ENCODE peak calls at places on chromosomes 11 and 22, in nine cellular contexts. Z is prostate gland, N is spleen, A is transverse colon, T is sigmoid colon, L is breast epithelium, I is upper lobe of left lung, G is K562, C is HCT116. K is an unnamed sample.

GRCh38 chr11:113296447-113297205 is 17.8 kb upstream of the TTC12 start:
- DNase-seq in Z (no peak), N (no peak), A (no peak), T (no peak), L (no peak), I (no peak), G (no peak), C (no peak), K (no peak)

GRCh38 chr11:6531267-6531752 is 34.2 kb downstream of the DNHD1 start:
- DNase-seq in Z (no peak), N (no peak), A (no peak), T (no peak), L (no peak), I (no peak), G (peak; percentile 65), C (peak; percentile 45), K (no peak)

GRCh38 chr11:47944555-47945128 is 35.7 kb upstream of the PTPRJ start:
- DNase-seq in Z (no peak), N (no peak), A (no peak), T (no peak), L (no peak), I (no peak), G (no peak), C (no peak), K (no peak)

GRCh38 chr22:37681556-37682049 is 4.5 kb upstream of the NOL12 start:
- DNase-seq in Z (peak; percentile 54), N (peak; percentile 87), A (peak; percentile 87), T (peak; percentile 90), L (peak; percentile 78), I (no peak), G (peak; percentile 70), C (peak; percentile 62), K (peak; percentile 83)

GRCh38 chr11:62446091-62446490 is 27.3 kb downstream of the SCGB1A1 start:
- DNase-seq in Z (peak; percentile 20), N (no peak), A (peak; percentile 52), T (peak; percentile 72), L (no peak), I (no peak), G (no peak), C (no peak), K (no peak)

GRCh38 chr11:4891996-4892640 is 10.4 kb downstream of the OR51T1 start:
- DNase-seq in Z (no peak), N (no peak), A (no peak), T (no peak), L (no peak), I (no peak), G (peak; percentile 22), C (no peak), K (no peak)

GRCh38 chr11:19577849-19578619 is 134.6 kb upstream of the NAV2 start:
- DNase-seq in Z (peak; percentile 58), N (no peak), A (peak; percentile 42), T (peak; percentile 96), L (no peak), I (no peak), G (no peak), C (no peak), K (no peak)

GRCh38 chr11:113105584-113105983 is 144.4 kb downstream of the NCAM1 start:
- DNase-seq in Z (no peak), N (no peak), A (no peak), T (no peak), L (no peak), I (no peak), G (no peak), C (no peak), K (no peak)

GRCh38 chr11:34512810-34513673 is 552 bp downstream of the ELF5 start:
- DNase-seq in Z (peak; percentile 41), N (peak; percentile 82), A (peak; percentile 61), T (no peak), L (peak; percentile 63), I (peak; percentile 79), G (peak; percentile 78), C (peak; percentile 62), K (peak; percentile 73)

GRCh38 chr11:75277991-75278790 is 37.6 kb downstream of the TPBGL start:
- DNase-seq in Z (no peak), N (peak; percentile 73), A (no peak), T (peak; percentile 63), L (peak; percentile 47), I (no peak), G (no peak), C (no peak), K (no peak)

GRCh38 chr11:75280770-75281468 is 40.3 kb downstream of the TPBGL start:
- DNase-seq in Z (no peak), N (peak; percentile 76), A (peak; percentile 31), T (peak; percentile 65), L (no peak), I (no peak), G (no peak), C (no peak), K (no peak)

GRCh38 chr11:75281469-75282095 is 41.0 kb downstream of the TPBGL start:
- DNase-seq in Z (no peak), N (peak; percentile 65), A (no peak), T (peak; percentile 63), L (no peak), I (no peak), G (no peak), C (no peak), K (no peak)

GRCh38 chr11:75279273-75279672 is 38.7 kb downstream of the TPBGL start:
- DNase-seq in Z (no peak), N (peak; percentile 17), A (no peak), T (peak; percentile 27), L (no peak), I (no peak), G (no peak), C (no peak), K (no peak)

GRCh38 chr11:75280227-75280671 is 39.7 kb downstream of the TPBGL start:
- DNase-seq in Z (peak; percentile 65), N (peak; percentile 90), A (peak; percentile 83), T (peak; percentile 89), L (peak; percentile 78), I (no peak), G (peak; percentile 85), C (peak; percentile 41), K (peak; percentile 83)
- TF ChIP-seq POLR2AphosphoS5 in Z (peak; percentile 67), N (peak; percentile 75), A (peak; percentile 32), T (no peak), L (peak; percentile 52), I (no peak), G (no peak), C (no peak), K (peak; percentile 85)

DNA sequence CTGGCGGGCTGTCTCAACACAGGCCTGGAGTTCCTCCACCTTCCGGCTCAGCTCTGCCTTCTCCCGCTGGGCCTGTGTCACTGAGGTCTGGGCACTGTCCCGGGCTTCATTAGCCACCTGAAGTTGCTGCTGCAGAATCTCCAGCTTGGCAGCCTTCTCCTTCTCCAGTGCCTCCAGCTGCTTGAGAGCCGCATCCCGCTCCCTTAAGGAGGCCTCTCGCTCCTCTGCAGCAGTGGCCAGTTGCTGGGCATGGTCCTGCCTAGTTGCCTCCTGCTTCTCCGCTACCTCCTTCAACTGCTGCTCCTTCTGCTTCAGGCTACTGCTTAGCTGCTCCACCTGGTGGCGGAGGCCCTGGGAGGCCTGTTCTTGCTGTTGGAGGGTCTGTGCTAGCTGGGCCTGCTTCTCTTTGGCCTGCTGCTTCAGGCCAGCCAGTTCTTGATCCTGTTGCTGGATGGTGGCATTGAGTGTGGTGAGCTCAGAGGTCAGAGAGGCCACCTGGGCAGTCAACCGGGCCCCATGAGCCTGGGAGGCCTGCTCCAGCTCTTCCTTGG is 16.9 kb downstream of the IL18BP start:
- DNase-seq in Z (no peak), N (no peak), A (no peak), T (no peak), L (peak; percentile 35), I (no peak), G (no peak), C (no peak), K (no peak)
- TF ChIP-seq CTCF in Z (peak; percentile 15), N (peak; percentile 22), A (no peak), T (peak; percentile 12), L (no peak), I (no peak), G (peak; percentile 64), C (peak; percentile 44), K (no peak)

DNA sequence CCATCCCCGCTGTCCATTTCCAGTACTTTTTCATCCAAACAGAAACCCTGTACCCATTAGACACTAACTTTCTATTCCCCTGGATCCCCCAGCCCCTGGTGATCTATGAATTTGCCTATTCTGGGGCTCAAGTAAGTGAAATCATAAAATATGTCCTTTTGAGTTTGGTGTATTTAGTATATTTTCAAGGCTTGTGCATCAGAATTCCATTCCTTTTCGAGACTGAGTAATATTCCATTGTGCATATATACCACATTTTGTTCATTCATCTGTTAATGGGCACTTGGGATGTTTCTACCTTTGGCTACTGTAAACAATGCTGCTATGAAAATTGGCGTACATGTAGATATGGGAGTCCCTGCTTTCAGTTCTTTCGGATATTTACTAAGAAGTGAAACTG is 16.0 kb downstream of the APLP2 start:
- DNase-seq in Z (no peak), N (no peak), A (no peak), T (no peak), L (no peak), I (no peak), G (no peak), C (no peak), K (no peak)
- H3K9me3 ChIP-seq in Z (no peaks in the 10 kb centered on the region), N (no peaks in the 10 kb centered on the region), A (no peaks in the 10 kb centered on the region), T (no peaks in the 10 kb centered on the region), L (no peaks in the 10 kb centered on the region), I (no peaks in the 10 kb centered on the region), G (no peaks in the 10 kb centered on the region), C (no peaks in the 10 kb centered on the region), K (no peaks in the 10 kb centered on the region)

GRCh38 chr11:118909619-118910308 is 16.0 kb downstream of the BCL9L start:
- DNase-seq in Z (no peak), N (peak; percentile 72), A (no peak), T (no peak), L (no peak), I (peak; percentile 74), G (no peak), C (no peak), K (no peak)

GRCh38 chr11:118907749-118908106 is 18.0 kb downstream of the BCL9L start:
- DNase-seq in Z (no peak), N (no peak), A (no peak), T (no peak), L (no peak), I (no peak), G (no peak), C (no peak), K (no peak)

GRCh38 chr11:118908264-118908663 is 17.5 kb downstream of the BCL9L start:
- DNase-seq in Z (no peak), N (peak; percentile 64), A (no peak), T (no peak), L (no peak), I (peak; percentile 49), G (no peak), C (no peak), K (no peak)

GRCh38 chr11:118908931-118909618 is 16.7 kb downstream of the BCL9L start:
- DNase-seq in Z (peak; percentile 70), N (peak; percentile 74), A (peak; percentile 71), T (peak; percentile 97), L (peak; percentile 77), I (peak; percentile 89), G (no peak), C (no peak), K (peak; percentile 72)

DNA sequence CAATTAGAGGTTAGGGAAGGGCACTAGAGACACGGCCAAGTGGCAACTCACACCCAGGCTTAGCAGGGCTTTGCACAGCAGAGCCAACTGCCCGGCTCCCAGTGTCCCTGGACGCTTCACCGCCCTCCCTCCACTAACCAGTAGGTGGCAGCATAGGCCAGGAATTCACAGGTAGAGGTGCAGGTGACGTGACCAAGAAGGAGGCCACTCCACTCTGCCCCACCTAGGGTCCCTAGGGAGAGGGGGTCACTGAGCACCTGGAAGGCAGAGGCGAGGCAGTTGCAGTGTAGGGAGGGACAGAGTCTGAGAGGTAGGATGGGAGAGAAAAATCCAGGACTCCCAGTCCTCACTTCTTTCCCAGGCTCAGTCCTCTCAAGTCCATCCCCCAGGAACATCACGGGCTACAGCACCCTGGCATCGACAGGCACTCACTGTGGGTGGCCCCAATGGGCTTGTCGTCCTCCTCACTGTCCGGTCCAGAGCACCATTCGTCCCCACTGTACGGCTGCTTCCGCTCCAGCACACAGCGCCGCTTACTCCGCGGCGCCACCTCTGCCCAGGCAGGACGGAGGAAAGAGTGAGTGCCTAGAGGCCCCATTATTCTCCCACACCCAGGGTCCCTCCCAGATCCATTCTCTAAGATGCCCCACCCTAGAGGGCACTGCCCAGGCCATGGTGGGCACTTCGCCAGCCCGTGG is 18.5 kb downstream of the BCL9L start:
- DNase-seq in Z (peak; percentile 87), N (peak; percentile 94), A (peak; percentile 93), T (peak; percentile 92), L (peak; percentile 88), I (peak; percentile 82), G (peak; percentile 80), C (no peak), K (peak; percentile 92)
- TF ChIP-seq POLR2AphosphoS5 in Z (peak; percentile 80), N (peak; percentile 58), A (peak; percentile 6), T (peak; percentile 19), L (peak; percentile 66), I (no peak), G (no peak), C (peak; percentile 54), K (no peak)